ENCODE peak calls at places on chromosomes 4 and X, in seven cellular contexts. O is BE2C, V is MCF 10A, E is gastrocnemius medialis, H is endothelial cell of umbilical vein, K is neural crest cell, R is cardiac muscle cell. I is an unnamed sample.

GRCh38 chr4:82489987-82490386 is 59.6 kb downstream of the ENOPH1 start:
- DNase-seq in O (no peak), V (no peak), E (no peak), H (no peak), K (no peak), R (no peak), I (no peak)

GRCh38 chrX:120016068-120016441 is 61.4 kb downstream of the RHOXF2B start:
- DNase-seq in O (no peak), V (no peak), E (no peak), H (no peak), K (no peak), R (no peak), I (no peak)

GRCh38 chr4:49063670-49064069 is 77.6 kb downstream of the CWH43 start:
- DNase-seq in O (no peak), V (peak; percentile 65), E (no peak), H (no peak), K (no peak), R (no peak), I (no peak)

GRCh38 chr4:10015140-10015753 is 6.0 kb downstream of the SLC2A9 start:
- DNase-seq in O (peak; percentile 62), V (peak; percentile 62), E (no peak), H (peak; percentile 52), K (peak; percentile 36), R (peak; percentile 69), I (no peak)

GRCh38 chr4:86117781-86118302 is 242.0 kb downstream of the MAPK10 start:
- DNase-seq in O (peak; percentile 16), V (peak; percentile 34), E (no peak), H (no peak), K (no peak), R (no peak), I (no peak)

GRCh38 chr4:3317011-3317655 is 24.3 kb downstream of the RGS12 start:
- DNase-seq in O (peak; percentile 5), V (no peak), E (no peak), H (no peak), K (no peak), R (no peak), I (peak; percentile 47)

GRCh38 chrX:43557792-43558191 is 98.3 kb upstream of the MAOA start:
- DNase-seq in O (peak; percentile 47), V (peak; percentile 67), E (peak; percentile 15), H (peak; percentile 59), K (peak; percentile 55), R (peak; percentile 74), I (peak; percentile 62)

GRCh38 chrX:128518508-128518907 is 466.3 kb upstream of the ACTRT1 start:
- DNase-seq in O (no peak), V (peak; percentile 42), E (no peak), H (peak; percentile 33), K (no peak), R (peak; percentile 3), I (no peak)

GRCh38 chr4:84855774-84856173 is 110.7 kb downstream of the WDFY3 start:
- DNase-seq in O (no peak), V (no peak), E (peak; percentile 48), H (no peak), K (no peak), R (peak; percentile 15), I (no peak)

GRCh38 chr4:156293657-156294297 is 340.1 kb upstream of the CTSO start:
- DNase-seq in O (no peak), V (peak; percentile 63), E (no peak), H (peak; percentile 86), K (no peak), R (no peak), I (no peak)

GRCh38 chrX:119758682-119759332 is 419 bp downstream of the SOWAHD start:
- DNase-seq in O (peak; percentile 14), V (no peak), E (no peak), H (peak; percentile 3), K (peak; percentile 5), R (peak; percentile 22), I (no peak)

GRCh38 chr4:5249727-5250126 is 198.4 kb downstream of the STK32B start:
- DNase-seq in O (no peak), V (no peak), E (no peak), H (no peak), K (no peak), R (no peak), I (no peak)

GRCh38 chr4:152935661-152936445 is at the start of gene FHDC1:
- DNase-seq in O (peak; percentile 60), V (peak; percentile 84), E (no peak), H (no peak), K (peak; percentile 33), R (peak; percentile 69), I (no peak)

GRCh38 chr4:141473026-141473540 is 163.3 kb upstream of the IL15 start:
- DNase-seq in O (no peak), V (no peak), E (no peak), H (no peak), K (no peak), R (no peak), I (no peak)

GRCh38 chr4:24089831-24090531 is 200.1 kb upstream of the PPARGC1A start:
- DNase-seq in O (no peak), V (peak; percentile 44), E (no peak), H (no peak), K (no peak), R (no peak), I (no peak)

GRCh38 chr4:183571350-183572076 is 66.7 kb downstream of the ING2 start:
- DNase-seq in O (no peak), V (peak; percentile 72), E (no peak), H (no peak), K (no peak), R (peak; percentile 89), I (no peak)

GRCh38 chr4:142719854-142720541 is 126.1 kb downstream of the INPP4B start:
- DNase-seq in O (no peak), V (peak; percentile 58), E (no peak), H (peak; percentile 39), K (no peak), R (peak; percentile 37), I (no peak)

GRCh38 chr4:182968917-182969650 is 51.9 kb upstream of the DCTD start:
- DNase-seq in O (no peak), V (no peak), E (no peak), H (no peak), K (no peak), R (no peak), I (no peak)

GRCh38 chrX:115324194-115324593 is 34.7 kb downstream of the LUZP4 start:
- DNase-seq in O (no peak), V (peak; percentile 11), E (no peak), H (peak; percentile 36), K (no peak), R (no peak), I (no peak)

GRCh38 chrX:71140440-71140839 is 4.2 kb upstream of the NLGN3 start:
- DNase-seq in O (no peak), V (no peak), E (no peak), H (no peak), K (no peak), R (no peak), I (no peak)

GRCh38 chr4:73434311-73434710 is 1.7 kb upstream of the AFP start:
- DNase-seq in O (no peak), V (peak; percentile 24), E (no peak), H (peak; percentile 25), K (no peak), R (peak; percentile 21), I (no peak)

GRCh38 chrX:68936608-68937007 is 107.8 kb downstream of the EFNB1 start:
- DNase-seq in O (no peak), V (peak; percentile 79), E (peak; percentile 28), H (no peak), K (no peak), R (no peak), I (no peak)

GRCh38 chr4:25484243-25484721 is 107.2 kb downstream of the ANAPC4 start:
- DNase-seq in O (no peak), V (peak; percentile 33), E (no peak), H (no peak), K (no peak), R (no peak), I (no peak)

GRCh38 chr4:47703008-47703407 is 134.9 kb downstream of the CORIN start:
- DNase-seq in O (no peak), V (no peak), E (no peak), H (no peak), K (no peak), R (no peak), I (no peak)

GRCh38 chr4:47703964-47704363 is 133.9 kb downstream of the CORIN start:
- DNase-seq in O (no peak), V (no peak), E (no peak), H (no peak), K (no peak), R (no peak), I (no peak)

GRCh38 chr4:47705326-47705981 is 132.4 kb downstream of the CORIN start:
- DNase-seq in O (no peak), V (peak; percentile 32), E (no peak), H (no peak), K (no peak), R (peak; percentile 66), I (no peak)

GRCh38 chr4:47701286-47701685 is 136.6 kb downstream of the CORIN start:
- DNase-seq in O (no peak), V (no peak), E (no peak), H (no peak), K (no peak), R (no peak), I (no peak)

GRCh38 chr4:47704693-47705325 is 133.1 kb downstream of the CORIN start:
- DNase-seq in O (peak; percentile 77), V (peak; percentile 28), E (no peak), H (peak; percentile 22), K (peak; percentile 36), R (peak; percentile 83), I (no peak)
- TF ChIP-seq CTCF in O (peak; percentile 84), V (peak; percentile 46), E (no peak), H (peak; percentile 33), K (peak; percentile 63), R (peak; percentile 50), I (peak; percentile 55)

GRCh38 chrX:80812176-80812575 is 2.5 kb upstream of the BRWD3 start:
- DNase-seq in O (peak; percentile 25), V (peak; percentile 35), E (peak; percentile 10), H (peak; percentile 1), K (no peak), R (peak; percentile 44), I (no peak)
- TF ChIP-seq CTCF in O (peak; percentile 25), V (no peak), E (no peak), H (peak; percentile 8), K (no peak), R (peak; percentile 37), I (no peak)

GRCh38 chrX:137194164-137194563 is 160.4 kb upstream of the GPR101 start:
- DNase-seq in O (peak; percentile 15), V (peak; percentile 61), E (peak; percentile 6), H (peak; percentile 5), K (peak; percentile 40), R (peak; percentile 49), I (no peak)
- TF ChIP-seq CTCF in O (peak; percentile 58), V (peak; percentile 60), E (no peak), H (peak; percentile 25), K (peak; percentile 67), R (peak; percentile 30), I (peak; percentile 52)

GRCh38 chr4:52957791-52958190 is 95.7 kb downstream of the RASL11B start:
- DNase-seq in O (no peak), V (no peak), E (no peak), H (no peak), K (no peak), R (no peak), I (no peak)
- TF ChIP-seq CTCF in O (no peak), V (no peak), E (no peak), H (no peak), K (no peak), R (no peak), I (no peak)

DNA sequence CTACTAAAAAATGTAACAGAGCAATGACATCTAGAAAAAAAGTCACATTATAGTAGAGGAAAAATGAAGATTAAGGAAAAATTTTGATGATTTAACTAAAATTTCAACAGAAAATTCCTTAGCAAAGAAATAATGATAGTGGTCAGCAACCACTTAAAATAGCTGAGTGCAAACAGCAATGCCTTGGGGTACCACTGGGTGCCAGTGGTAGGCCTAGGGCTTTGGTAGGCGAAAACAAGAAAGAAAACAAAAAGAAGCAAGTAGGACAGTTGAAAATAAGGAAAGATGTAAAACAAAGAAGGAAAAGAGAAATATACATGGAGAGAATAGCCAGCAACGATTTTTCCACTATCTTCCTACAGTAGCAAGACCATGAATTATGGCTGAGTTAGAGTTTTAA is 313.5 kb upstream of the IRS4 start:
- DNase-seq in O (no peak), V (peak; percentile 9), E (no peak), H (no peak), K (no peak), R (no peak), I (no peak)
- TF ChIP-seq CTCF in O (no peak), V (peak; percentile 14), E (no peak), H (no peak), K (peak; percentile 45), R (peak; percentile 15), I (no peak)